ENCODE peak calls at places on chromosome 7, in seven cellular contexts. U is SJSA1, Y is pancreas, A is GM23338, O is OCI-LY7, E is AG04450, Q is gastrocnemius medialis. I is an unnamed sample.

GRCh38 chr7:142557971-142558582 is 191.2 kb upstream of the PRSS1 start:
- DNase-seq in U (no peak), Y (peak), A (peak), O (peak), E (no peak), Q (peak), I (peak)

GRCh38 chr7:120995659-120996058 is 7.1 kb downstream of the CPED1 start:
- DNase-seq in U (no peak), Y (no peak), A (no peak), O (no peak), E (no peak), Q (no peak), I (no peak)

GRCh38 chr7:135774284-135774683 is 25.7 kb upstream of the FAM180A start:
- DNase-seq in U (peak), Y (peak), A (no peak), O (no peak), E (peak), Q (no peak), I (no peak)

GRCh38 chr7:108408294-108409004 is 47.8 kb downstream of the NRCAM start:
- DNase-seq in U (no peak), Y (no peak), A (no peak), O (no peak), E (no peak), Q (no peak), I (peak)

GRCh38 chr7:150450491-150450992 is at the start of gene GIMAP8:
- DNase-seq in U (no peak), Y (no peak), A (peak), O (no peak), E (no peak), Q (peak), I (no peak)

GRCh38 chr7:132475669-132476116 is 100.6 kb downstream of the PLXNA4 start:
- DNase-seq in U (no peak), Y (no peak), A (peak), O (no peak), E (no peak), Q (no peak), I (peak)

GRCh38 chr7:132500727-132501410 is 75.4 kb downstream of the PLXNA4 start:
- DNase-seq in U (no peak), Y (peak), A (peak), O (no peak), E (no peak), Q (peak), I (no peak)

GRCh38 chr7:103988468-103989199 is 824 bp downstream of the RELN start:
- DNase-seq in U (no peak), Y (no peak), A (peak), O (no peak), E (no peak), Q (no peak), I (peak)

GRCh38 chr7:776992-777520 is 50.0 kb upstream of the PRKAR1B start:
- DNase-seq in U (no peak), Y (no peak), A (no peak), O (no peak), E (no peak), Q (no peak), I (peak)

GRCh38 chr7:362416-363096 is 72.6 kb downstream of the FOXL3 start:
- DNase-seq in U (no peak), Y (no peak), A (no peak), O (no peak), E (no peak), Q (no peak), I (peak)

GRCh38 chr7:122885583-122886356 is 490 bp downstream of the CADPS2 start:
- DNase-seq in U (peak), Y (no peak), A (peak), O (no peak), E (no peak), Q (no peak), I (peak)

GRCh38 chr7:42736931-42737330 is 174.9 kb downstream of the C7orf25 start:
- DNase-seq in U (no peak), Y (no peak), A (peak), O (no peak), E (no peak), Q (no peak), I (no peak)

GRCh38 chr7:120337308-120337907 is 64.4 kb downstream of the KCND2 start:
- DNase-seq in U (no peak), Y (no peak), A (peak), O (peak), E (no peak), Q (no peak), I (peak)

GRCh38 chr7:1422512-1423265 is 36.6 kb downstream of the MICALL2 start:
- DNase-seq in U (no peak), Y (no peak), A (no peak), O (no peak), E (no peak), Q (no peak), I (peak)

GRCh38 chr7:30285067-30285530 is 702 bp downstream of the ZNRF2 start:
- DNase-seq in U (no peak), Y (peak), A (peak), O (peak), E (no peak), Q (peak), I (peak)

GRCh38 chr7:133197972-133198544 is 54.8 kb upstream of the EXOC4 start:
- DNase-seq in U (no peak), Y (no peak), A (no peak), O (no peak), E (no peak), Q (no peak), I (no peak)

GRCh38 chr7:65731562-65732035 is 141.3 kb upstream of the VKORC1L1 start:
- DNase-seq in U (no peak), Y (peak), A (peak), O (no peak), E (no peak), Q (no peak), I (peak)

GRCh38 chr7:2542011-2542923 is 13.1 kb downstream of the BRAT1 start:
- DNase-seq in U (no peak), Y (no peak), A (no peak), O (no peak), E (no peak), Q (no peak), I (no peak)

GRCh38 chr7:121006731-121007315 is 18.3 kb downstream of the CPED1 start:
- DNase-seq in U (peak), Y (no peak), A (no peak), O (no peak), E (no peak), Q (no peak), I (no peak)

GRCh38 chr7:115511330-115511729 is 519.2 kb downstream of the TFEC start:
- DNase-seq in U (no peak), Y (no peak), A (no peak), O (no peak), E (no peak), Q (no peak), I (no peak)

GRCh38 chr7:117014673-117015133 is 61.4 kb downstream of the ST7 start:
- DNase-seq in U (no peak), Y (peak), A (peak), O (no peak), E (no peak), Q (peak), I (peak)

GRCh38 chr7:25048444-25048834 is 68.5 kb upstream of the OSBPL3 start:
- DNase-seq in U (no peak), Y (no peak), A (no peak), O (no peak), E (no peak), Q (no peak), I (no peak)
- H3K4me3 ChIP-seq in U (no peak), Y (no peak), A (no peak), O (no peak), E (no peak), Q (no peak), I (no peak)

DNA sequence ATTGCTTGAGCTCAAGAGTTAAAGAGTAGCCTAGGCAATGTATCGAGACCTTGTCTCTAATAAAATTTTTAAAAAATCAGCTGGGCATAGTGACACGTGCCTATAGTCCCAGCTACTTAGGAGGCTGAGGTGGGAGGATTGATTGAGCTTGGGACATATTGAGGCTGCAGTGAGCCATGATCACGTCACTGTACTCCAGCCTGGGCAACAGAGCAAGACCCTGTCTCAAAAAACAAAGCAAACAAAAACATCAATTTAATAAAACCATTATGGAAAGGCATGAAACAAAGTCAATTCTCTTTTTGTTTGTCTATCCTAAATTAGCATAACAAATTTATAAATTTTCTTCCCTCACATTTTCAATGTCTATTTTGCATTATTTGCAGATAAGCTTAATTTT is 108.4 kb downstream of the PHF14 start:
- DNase-seq in U (no peak), Y (no peak), A (no peak), O (no peak), E (no peak), Q (no peak), I (no peak)
- H3K4me3 ChIP-seq in U (no peak), Y (no peak), A (no peak), O (no peak), E (no peak), Q (no peak), I (no peak)

DNA sequence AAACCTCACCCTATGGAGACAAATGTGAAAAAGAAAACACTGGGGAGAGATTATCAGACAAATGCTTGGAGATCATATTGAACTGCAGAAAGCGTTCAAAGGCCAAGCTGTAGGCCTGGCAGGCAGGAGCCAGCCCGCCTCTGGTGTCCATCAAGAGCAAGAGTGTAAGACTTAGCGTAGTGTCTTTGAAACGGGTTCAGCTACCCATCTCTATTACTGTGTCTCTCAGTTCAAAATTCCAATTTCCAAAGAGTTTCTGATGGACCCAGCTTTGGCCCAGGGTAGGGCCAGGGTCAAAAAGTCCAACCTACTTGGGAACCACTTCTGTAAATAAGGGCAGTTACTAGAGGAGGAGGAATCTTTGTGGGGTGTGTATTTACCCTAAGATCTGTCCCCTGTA is 45.4 kb upstream of the HBP1 start:
- DNase-seq in U (no peak), Y (no peak), A (no peak), O (no peak), E (no peak), Q (no peak), I (no peak)
- H3K4me3 ChIP-seq in U (no peak), Y (no peak), A (no peak), O (no peak), E (no peak), Q (no peak), I (no peak)

DNA sequence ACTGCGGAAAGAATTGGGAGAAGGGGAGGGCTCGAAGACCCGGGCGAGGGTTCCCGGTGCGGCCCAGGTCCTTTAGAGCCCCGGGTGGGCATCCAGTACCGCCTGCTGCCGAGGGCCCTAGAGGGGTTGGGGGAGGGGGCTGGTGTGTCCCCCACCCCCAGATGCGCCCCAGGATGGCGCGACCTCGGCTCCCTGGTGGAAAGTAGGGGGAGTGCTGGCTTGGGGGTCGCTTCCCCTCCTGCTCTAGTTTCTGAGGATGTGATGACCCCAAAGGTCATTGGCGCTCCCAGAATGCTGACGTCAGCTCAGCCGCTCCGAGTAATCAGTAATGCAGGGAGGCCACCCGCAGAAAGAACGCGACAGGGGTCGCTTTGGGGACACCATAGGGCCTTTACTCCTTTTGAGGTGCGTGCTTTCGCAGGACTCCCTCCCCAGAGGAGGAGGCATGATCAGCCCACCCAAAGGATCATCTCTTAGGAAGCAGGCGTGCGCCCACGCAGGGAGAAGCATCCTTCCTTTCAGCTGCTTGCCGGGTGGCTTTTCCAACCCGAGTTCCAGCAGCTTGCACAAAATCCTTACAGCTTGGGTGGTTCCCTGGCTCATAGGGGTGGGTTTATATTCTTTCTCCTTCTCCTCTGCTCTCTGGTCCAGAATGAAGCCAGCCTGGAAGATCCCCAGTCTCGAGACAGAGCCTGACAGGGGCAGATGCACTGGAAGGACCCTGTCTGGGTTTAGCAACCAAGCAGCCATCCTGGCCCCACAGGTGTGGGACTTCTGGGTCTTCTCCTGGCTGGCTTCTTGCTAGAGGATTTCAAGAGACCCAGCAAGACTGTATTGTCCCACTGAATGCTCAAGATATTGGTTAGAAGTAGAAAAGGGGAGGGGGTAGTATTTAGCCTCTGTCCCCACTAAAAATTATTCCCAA is 1.3 kb upstream of the PRKAG2 start:
- DNase-seq in U (no peak), Y (peak), A (no peak), O (no peak), E (no peak), Q (no peak), I (no peak)
- H3K4me3 ChIP-seq in U (no peak), Y (peak), A (peak), O (no peak), E (no peak), Q (peak), I (peak)

GRCh38 chr7:37181550-37181932 is 267.1 kb downstream of the ELMO1 start:
- DNase-seq in U (no peak), Y (no peak), A (no peak), O (no peak), E (no peak), Q (no peak), I (no peak)

GRCh38 chr7:37187179-37187578 is 261.5 kb downstream of the ELMO1 start:
- DNase-seq in U (no peak), Y (no peak), A (no peak), O (no peak), E (no peak), Q (no peak), I (no peak)

GRCh38 chr7:37180828-37181549 is 267.7 kb downstream of the ELMO1 start:
- DNase-seq in U (no peak), Y (no peak), A (no peak), O (no peak), E (no peak), Q (no peak), I (no peak)

GRCh38 chr7:37186753-37187152 is 261.9 kb downstream of the ELMO1 start:
- DNase-seq in U (no peak), Y (no peak), A (no peak), O (no peak), E (no peak), Q (no peak), I (no peak)

DNA sequence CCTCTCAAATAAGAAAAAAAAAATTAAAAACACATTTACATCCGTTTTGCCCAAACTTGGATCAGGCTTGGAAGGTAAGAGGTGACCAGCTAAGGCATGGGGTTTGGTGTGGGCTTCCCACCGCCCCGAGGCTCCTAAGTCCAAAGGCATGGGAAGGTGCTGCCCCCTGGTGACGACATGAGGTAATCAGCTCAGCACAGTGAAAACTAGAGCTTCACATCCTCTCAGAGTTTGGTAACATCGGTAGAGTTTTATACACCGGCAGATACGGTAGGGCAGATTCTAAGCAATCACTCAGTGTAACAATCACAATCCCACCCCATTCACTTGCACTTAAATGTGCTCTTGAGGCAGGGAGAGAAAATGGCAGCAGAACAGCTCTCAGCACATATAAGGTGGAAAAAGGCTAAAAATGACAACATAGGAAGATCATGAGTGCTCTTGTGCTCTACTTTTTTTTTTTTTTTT is 266.6 kb downstream of the ELMO1 start:
- DNase-seq in U (peak), Y (peak), A (peak), O (peak), E (peak), Q (peak), I (peak)
- H3K4me3 ChIP-seq in U (no peak), Y (no peak), A (peak), O (no peak), E (no peak), Q (no peak), I (no peak)